ENCODE peak calls at places on chromosomes 13 and 19, in five cellular contexts. H, U, D, F and I are unnamed samples.
A peak's percentile ranks its signal among the peaks of the same experiment; 100 is the strongest.

GRCh38 chr13:110454227-110454859 is 107.2 kb downstream of the RAB20 start:
- DNase-seq in H (no peak), D (no peak), U (no peak), F (no peak), I (no peak)

GRCh38 chr19:32351807-32352630 is 6.6 kb downstream of the ZNF507 start:
- DNase-seq in U (no peak), F (no peak), D (peak; percentile 75), H (peak; percentile 62), I (peak; percentile 75)

GRCh38 chr19:13103961-13104847 is 1.5 kb upstream of the LYL1 start:
- DNase-seq in D (no peak), F (peak; percentile 83), U (peak; percentile 44), H (peak; percentile 82), I (peak; percentile 94)

GRCh38 chr19:49442354-49442753 is 1.0 kb upstream of the SLC17A7 start:
- DNase-seq in H (no peak), U (peak; percentile 34), F (peak; percentile 52), D (no peak), I (peak; percentile 88)

GRCh38 chr19:7699422-7700127 is 2.4 kb downstream of the FCER2 start:
- DNase-seq in H (no peak), U (no peak), D (no peak), F (no peak), I (peak; percentile 83)

GRCh38 chr13:61316647-61317046 is 99.0 kb downstream of the PCDH20 start:
- DNase-seq in F (no peak), H (no peak), U (no peak), D (no peak), I (no peak)

GRCh38 chr13:27920677-27921420 is 1.0 kb downstream of the PDX1 start:
- DNase-seq in H (peak; percentile 62), F (no peak), D (peak; percentile 21), U (peak; percentile 33), I (peak; percentile 87)

GRCh38 chr19:17107546-17108452 is 32.2 kb downstream of the MYO9B start:
- DNase-seq in F (peak; percentile 96), U (peak; percentile 55), H (peak; percentile 95), D (peak; percentile 89), I (peak; percentile 99)

GRCh38 chr19:1223018-1223855 is 14.6 kb downstream of the CBARP start:
- DNase-seq in H (peak; percentile 71), U (peak; percentile 45), F (no peak), D (peak; percentile 54), I (peak; percentile 97)

GRCh38 chr19:35736913-35737886 is 5.1 kb downstream of the IGFLR1 start:
- DNase-seq in U (no peak), F (no peak), D (no peak), H (no peak), I (peak; percentile 85)

GRCh38 chr13:46119883-46120614 is 15.2 kb upstream of the CPB2 start:
- DNase-seq in F (no peak), D (peak; percentile 72), U (peak; percentile 60), H (no peak), I (no peak)

GRCh38 chr13:67023088-67023893 is 206.8 kb downstream of the PCDH9 start:
- DNase-seq in D (peak; percentile 98), U (peak; percentile 5), H (peak; percentile 4), F (no peak), I (no peak)

GRCh38 chr19:41248895-41249294 is 15.3 kb upstream of the HNRNPUL1 start:
- DNase-seq in U (no peak), D (no peak), F (no peak), H (no peak), I (no peak)

GRCh38 chr13:57409121-57409520 is 222.4 kb upstream of the PCDH17 start:
- DNase-seq in D (no peak), H (no peak), U (no peak), F (no peak), I (no peak)

GRCh38 chr13:113532156-113532806 is 41.8 kb upstream of the DCUN1D2 start:
- DNase-seq in H (no peak), D (peak; percentile 57), U (no peak), F (no peak), I (peak; percentile 45)

GRCh38 chr19:8109890-8110662 is 39.3 kb downstream of the FBN3 start:
- DNase-seq in H (no peak), U (no peak), F (no peak), D (no peak), I (peak; percentile 54)

GRCh38 chr13:95023405-95023804 is 277.8 kb downstream of the ABCC4 start:
- DNase-seq in H (no peak), U (no peak), F (no peak), D (no peak), I (no peak)

GRCh38 chr19:7622933-7623685 is 6.2 kb downstream of the XAB2 start:
- DNase-seq in U (no peak), F (no peak), H (no peak), D (no peak), I (no peak)

GRCh38 chr13:42544246-42544915 is 29.6 kb upstream of the TNFSF11 start:
- DNase-seq in D (no peak), F (no peak), H (no peak), U (no peak), I (peak; percentile 58)

GRCh38 chr13:31790992-31791391 is 51.7 kb downstream of the RXFP2 start:
- DNase-seq in F (no peak), H (no peak), U (no peak), D (no peak), I (peak; percentile 35)

GRCh38 chr13:31521466-31521865 is 217.9 kb upstream of the RXFP2 start:
- DNase-seq in D (no peak), H (no peak), U (no peak), F (no peak), I (no peak)

GRCh38 chr13:93561553-93561952 is 334.9 kb downstream of the GPC6 start:
- DNase-seq in F (no peak), D (no peak), U (no peak), H (no peak), I (no peak)

GRCh38 chr19:6402834-6403608 is 10.1 kb upstream of the GTF2F1 start:
- DNase-seq in F (no peak), D (peak; percentile 87), U (peak; percentile 39), H (no peak), I (peak; percentile 72)

GRCh38 chr19:58279925-58280316 is 1.2 kb downstream of the ZNF8 start:
- DNase-seq in F (no peak), H (no peak), U (no peak), D (peak; percentile 28), I (no peak)

GRCh38 chr13:113224486-113224885 is 15.1 kb downstream of the CUL4A start:
- DNase-seq in U (peak; percentile 41), H (no peak), D (no peak), F (peak; percentile 69), I (no peak)

GRCh38 chr13:36131215-36131930 is at the start of gene DCLK1:
- DNase-seq in H (no peak), D (peak; percentile 41), U (peak; percentile 37), F (peak; percentile 73), I (peak; percentile 84)

GRCh38 chr19:16445238-16446107 is 26.3 kb downstream of the EPS15L1 start:
- DNase-seq in H (peak; percentile 86), U (no peak), F (no peak), D (peak; percentile 55), I (peak; percentile 29)

GRCh38 chr19:11377237-11377636 is 2.8 kb downstream of the SWSAP1 start:
- DNase-seq in H (peak; percentile 60), D (peak; percentile 87), F (no peak), U (peak; percentile 26), I (peak; percentile 94)

GRCh38 chr13:49749852-49750251 is 42.6 kb downstream of the KPNA3 start:
- DNase-seq in D (peak; percentile 21), U (no peak), F (no peak), H (no peak), I (no peak)

DNA sequence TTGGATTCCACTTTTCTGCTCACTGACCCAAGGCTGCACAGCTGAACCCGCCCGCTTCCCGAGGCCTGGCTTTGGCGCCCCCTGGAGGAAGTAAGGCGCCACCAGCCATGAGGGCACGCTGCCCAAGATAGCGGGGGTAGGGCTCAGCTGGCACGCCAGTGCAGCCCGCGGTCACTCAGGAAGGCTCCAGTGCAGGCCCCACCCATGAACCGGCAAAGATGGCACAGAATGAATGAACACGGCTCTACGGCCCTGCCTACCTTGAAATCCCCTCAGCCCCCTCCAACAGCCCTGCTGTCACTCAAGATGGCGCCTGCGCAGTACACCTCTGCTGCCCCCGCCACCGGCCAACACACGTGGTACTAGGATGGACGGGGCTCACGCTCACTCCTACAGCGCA is 3.0 kb downstream of the PEG3 start:
- DNase-seq in F (peak; percentile 89), D (peak; percentile 22), H (no peak), U (peak; percentile 91), I (no peak)
- TF ChIP-seq CTCF in F (peak; percentile 52), D (peak; percentile 10), H (peak; percentile 10), U (peak; percentile 52), I (no peak)

GRCh38 chr19:33375760-33376159 is 2.3 kb downstream of the CEBPG start:
- DNase-seq in U (no peak), D (peak; percentile 52), H (no peak), F (no peak), I (peak; percentile 68)

GRCh38 chr19:33375156-33375744 is 1.7 kb downstream of the CEBPG start:
- DNase-seq in H (no peak), F (no peak), D (no peak), U (no peak), I (peak; percentile 66)

GRCh38 chr19:33376423-33376822 is 2.9 kb downstream of the CEBPG start:
- DNase-seq in D (peak; percentile 70), U (peak; percentile 79), F (peak; percentile 90), H (no peak), I (peak; percentile 89)

GRCh38 chr19:33373701-33374405 is at the start of gene CEBPG:
- DNase-seq in H (peak; percentile 57), U (peak; percentile 73), F (peak; percentile 63), D (peak; percentile 74), I (peak; percentile 97)

GRCh38 chr19:33374406-33374703 is 846 bp downstream of the CEBPG start:
- DNase-seq in H (peak; percentile 35), F (no peak), U (peak; percentile 56), D (peak; percentile 47), I (peak; percentile 67)
- TF ChIP-seq CTCF in H (no peak), F (no peak), U (no peak), D (no peak), I (no peak)

GRCh38 chr13:23670793-23671192 is 100.6 kb downstream of the TNFRSF19 start:
- DNase-seq in U (no peak), D (no peak), H (no peak), F (no peak), I (no peak)

GRCh38 chr13:23668557-23668956 is 98.3 kb downstream of the TNFRSF19 start:
- DNase-seq in D (no peak), U (no peak), H (no peak), F (no peak), I (no peak)

GRCh38 chr13:23671367-23671766 is 101.2 kb downstream of the TNFRSF19 start:
- DNase-seq in D (no peak), U (no peak), F (no peak), H (no peak), I (no peak)

GRCh38 chr13:23666576-23666975 is 96.4 kb downstream of the TNFRSF19 start:
- DNase-seq in H (no peak), U (no peak), D (no peak), F (no peak), I (no peak)

GRCh38 chr13:23667750-23668149 is 97.5 kb downstream of the TNFRSF19 start:
- DNase-seq in D (no peak), U (no peak), H (no peak), F (no peak), I (no peak)
- TF ChIP-seq CTCF in D (peak; percentile 19), U (no peak), H (peak; percentile 5), F (no peak), I (no peak)

DNA sequence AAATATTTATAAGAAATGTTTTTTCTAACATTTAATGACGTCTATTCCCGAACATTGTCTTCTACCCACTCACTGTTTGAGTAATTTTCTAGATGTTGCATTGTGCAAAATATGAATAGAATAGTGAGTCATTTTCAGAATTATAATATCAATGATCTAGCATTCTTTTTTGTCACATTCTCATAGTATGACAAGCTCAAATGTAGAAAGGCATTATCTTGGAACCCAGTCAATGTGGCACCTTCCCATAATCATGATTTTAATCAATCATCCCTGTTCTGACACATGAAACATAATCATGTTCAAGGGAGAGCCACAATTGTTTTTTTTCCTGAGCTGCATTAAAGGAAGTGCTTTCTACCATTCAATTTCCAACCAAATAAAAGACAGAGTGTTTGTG is 265.8 kb downstream of the OXGR1 start:
- DNase-seq in F (no peak), U (no peak), H (no peak), D (no peak), I (no peak)
- TF ChIP-seq CTCF in F (no peak), U (no peak), H (no peak), D (no peak), I (no peak)